ENCODE peak calls at places on chromosomes 2 and 18, in five cellular contexts. H, Y, G, A and Z are unnamed samples.

GRCh38 chr2:234808907-234809306 is 142.9 kb upstream of the SH3BP4 start:
- DNase-seq in H (no peak), Y (no peak), G (no peak), A (no peak), Z (no peak)

GRCh38 chr18:48928787-48929186 is 22.0 kb downstream of the SMAD7 start:
- DNase-seq in H (peak; percentile 64), Y (peak; percentile 84), G (peak; percentile 77), A (peak; percentile 89), Z (peak; percentile 93)

GRCh38 chr2:101820519-101820918 is 123.0 kb downstream of the MAP4K4 start:
- DNase-seq in H (no peak), Y (no peak), G (no peak), A (no peak), Z (no peak)

GRCh38 chr18:75275226-75275625 is 64.6 kb downstream of the TSHZ1 start:
- DNase-seq in H (no peak), Y (no peak), G (no peak), A (no peak), Z (no peak)

GRCh38 chr2:6866239-6866745 is 585 bp upstream of the CMPK2 start:
- DNase-seq in H (no peak), Y (peak; percentile 46), G (peak; percentile 10), A (peak; percentile 45), Z (no peak)

GRCh38 chr18:43563780-43564179 is 286.5 kb upstream of the SYT4 start:
- DNase-seq in H (no peak), Y (peak; percentile 61), G (no peak), A (no peak), Z (peak; percentile 44)

GRCh38 chr2:158740591-158740990 is 54.5 kb upstream of the DAPL1 start:
- DNase-seq in H (no peak), Y (no peak), G (no peak), A (no peak), Z (no peak)

GRCh38 chr18:3538456-3538855 is 88.5 kb downstream of the TGIF1 start:
- DNase-seq in H (no peak), Y (no peak), G (no peak), A (no peak), Z (no peak)

GRCh38 chr2:200453853-200454524 is 55.9 kb downstream of the KCTD18 start:
- DNase-seq in H (no peak), Y (no peak), G (no peak), A (no peak), Z (no peak)

GRCh38 chr2:195471807-195472206 is 185.2 kb upstream of the SLC39A10 start:
- DNase-seq in H (no peak), Y (no peak), G (no peak), A (no peak), Z (no peak)

GRCh38 chr2:106953779-106954178 is 67.8 kb upstream of the ST6GAL2 start:
- DNase-seq in H (no peak), Y (no peak), G (no peak), A (no peak), Z (no peak)

GRCh38 chr2:220353897-220354296 is 726.5 kb downstream of the SLC4A3 start:
- DNase-seq in H (no peak), Y (no peak), G (no peak), A (no peak), Z (no peak)

GRCh38 chr2:128568106-128568505 is 249.4 kb upstream of the HS6ST1 start:
- DNase-seq in H (no peak), Y (no peak), G (no peak), A (no peak), Z (no peak)

GRCh38 chr2:163173591-163173990 is 335.0 kb upstream of the KCNH7 start:
- DNase-seq in H (no peak), Y (no peak), G (no peak), A (no peak), Z (no peak)

GRCh38 chr2:65350714-65351113 is 81.7 kb downstream of the SPRED2 start:
- DNase-seq in H (no peak), Y (no peak), G (no peak), A (no peak), Z (no peak)

GRCh38 chr2:675982-676646 is 1.1 kb downstream of the TMEM18 start:
- DNase-seq in H (peak; percentile 30), Y (peak; percentile 23), G (peak; percentile 26), A (peak; percentile 30), Z (peak; percentile 87)

GRCh38 chr2:241040811-241041334 is 42.5 kb downstream of the SNED1 start:
- DNase-seq in H (no peak), Y (no peak), G (no peak), A (peak; percentile 58), Z (no peak)

GRCh38 chr2:241768251-241768711 is 8.3 kb upstream of the GAL3ST2 start:
- DNase-seq in H (no peak), Y (no peak), G (no peak), A (no peak), Z (no peak)

GRCh38 chr18:42053188-42053781 is 98.3 kb downstream of the PIK3C3 start:
- DNase-seq in H (peak; percentile 39), Y (peak; percentile 73), G (peak; percentile 48), A (peak; percentile 17), Z (peak; percentile 67)

GRCh38 chr2:85974395-85974794 is 85.6 kb upstream of the ST3GAL5 start:
- DNase-seq in H (no peak), Y (no peak), G (no peak), A (no peak), Z (no peak)